ENCODE peak calls at places on chromosomes 7 and 10, in eight cellular contexts. Y, T, A, L, V, F, X and P are unnamed samples.

GRCh38 chr10:116766241-116767198 is 24.2 kb upstream of the HSPA12A start:
- DNase-seq in Y (no peak), T (no peak), A (no peak), L (no peak), V (no peak), F (no peak), X (no peak), P (no peak)

GRCh38 chr7:55483061-55483460 is 89.2 kb downstream of the VOPP1 start:
- DNase-seq in Y (no peak), T (no peak), A (no peak), L (no peak), V (no peak), F (no peak), X (no peak), P (no peak)

GRCh38 chr7:74518654-74519053 is 64.9 kb downstream of the GTF2IRD1 start:
- DNase-seq in Y (no peak), T (no peak), A (no peak), L (no peak), V (no peak), F (no peak), X (no peak), P (no peak)

GRCh38 chr10:97428572-97428981 is 2.6 kb downstream of the PGAM1 start:
- DNase-seq in Y (no peak), T (no peak), A (no peak), L (no peak), V (no peak), F (no peak), X (no peak), P (peak)

GRCh38 chr7:42790196-42790595 is 121.7 kb downstream of the C7orf25 start:
- DNase-seq in Y (no peak), T (no peak), A (no peak), L (no peak), V (no peak), F (no peak), X (no peak), P (no peak)

GRCh38 chr7:90977056-90977455 is 287.2 kb upstream of the FZD1 start:
- DNase-seq in Y (no peak), T (no peak), A (no peak), L (no peak), V (no peak), F (no peak), X (no peak), P (no peak)

GRCh38 chr10:102799691-102800435 is 37.4 kb downstream of the CYP17A1 start:
- DNase-seq in Y (no peak), T (no peak), A (peak), L (no peak), V (no peak), F (no peak), X (no peak), P (no peak)

GRCh38 chr7:123748171-123748733 is 551 bp downstream of the WASL start:
- DNase-seq in Y (no peak), T (peak), A (peak), L (no peak), V (no peak), F (no peak), X (peak), P (peak)

GRCh38 chr10:3224241-3224640 is 51.7 kb upstream of the PITRM1 start:
- DNase-seq in Y (no peak), T (no peak), A (no peak), L (no peak), V (no peak), F (no peak), X (no peak), P (no peak)

GRCh38 chr10:9010093-9010492 is 955.6 kb downstream of the GATA3 start:
- DNase-seq in Y (no peak), T (no peak), A (no peak), L (no peak), V (no peak), F (no peak), X (no peak), P (no peak)

GRCh38 chr7:1193593-1194424 is 33.8 kb upstream of the ZFAND2A start:
- DNase-seq in Y (peak), T (peak), A (peak), L (no peak), V (no peak), F (no peak), X (no peak), P (peak)

GRCh38 chr10:14952851-14953451 is 945 bp downstream of the DCLRE1C start:
- DNase-seq in Y (no peak), T (no peak), A (no peak), L (no peak), V (no peak), F (no peak), X (no peak), P (peak)

GRCh38 chr7:110541962-110542361 is 549.0 kb upstream of the LRRN3 start:
- DNase-seq in Y (no peak), T (no peak), A (no peak), L (no peak), V (no peak), F (no peak), X (no peak), P (no peak)

GRCh38 chr7:19455508-19456132 is 253.2 kb downstream of the POLR1F start:
- DNase-seq in Y (no peak), T (no peak), A (no peak), L (no peak), V (no peak), F (no peak), X (no peak), P (no peak)

GRCh38 chr7:142812437-142813215 is 41.9 kb downstream of the PRSS2 start:
- DNase-seq in Y (no peak), T (no peak), A (no peak), L (no peak), V (no peak), F (no peak), X (peak), P (peak)

GRCh38 chr7:155618708-155619633 is 25.5 kb upstream of the RBM33 start:
- DNase-seq in Y (no peak), T (peak), A (no peak), L (no peak), V (no peak), F (peak), X (no peak), P (no peak)

GRCh38 chr10:1132584-1132983 is 76.4 kb downstream of the WDR37 start:
- DNase-seq in Y (no peak), T (no peak), A (no peak), L (no peak), V (no peak), F (no peak), X (no peak), P (no peak)

GRCh38 chr10:665579-666091 is 23.8 kb downstream of the DIP2C start:
- DNase-seq in Y (no peak), T (no peak), A (no peak), L (no peak), V (no peak), F (no peak), X (no peak), P (no peak)

GRCh38 chr7:100803398-100804161 is 23.7 kb downstream of the EPHB4 start:
- DNase-seq in Y (no peak), T (peak), A (peak), L (no peak), V (peak), F (peak), X (peak), P (peak)

GRCh38 chr10:28678687-28679457 is 1.6 kb downstream of the BAMBI start:
- DNase-seq in Y (no peak), T (no peak), A (peak), L (no peak), V (no peak), F (peak), X (peak), P (peak)

GRCh38 chr7:151695856-151696555 is 176.3 kb upstream of the RHEB start:
- DNase-seq in Y (no peak), T (no peak), A (no peak), L (no peak), V (no peak), F (no peak), X (no peak), P (no peak)

GRCh38 chr10:43407576-43408330 is 1.2 kb downstream of the HNRNPF start:
- DNase-seq in Y (peak), T (peak), A (peak), L (no peak), V (no peak), F (peak), X (peak), P (peak)

GRCh38 chr10:24451325-24451820 is 242.4 kb downstream of the KIAA1217 start:
- DNase-seq in Y (no peak), T (no peak), A (no peak), L (no peak), V (no peak), F (no peak), X (no peak), P (no peak)

GRCh38 chr7:68857571-68857970 is 740.7 kb upstream of the AUTS2 start:
- DNase-seq in Y (no peak), T (no peak), A (no peak), L (no peak), V (no peak), F (no peak), X (no peak), P (no peak)

GRCh38 chr7:44061645-44062179 is 3.7 kb downstream of the PGAM2 start:
- DNase-seq in Y (no peak), T (no peak), A (no peak), L (no peak), V (no peak), F (no peak), X (no peak), P (no peak)

GRCh38 chr7:123533929-123534382 is 439 bp downstream of the IQUB start:
- DNase-seq in Y (no peak), T (no peak), A (no peak), L (no peak), V (no peak), F (no peak), X (no peak), P (no peak)

GRCh38 chr10:3046941-3047621 is 20.3 kb upstream of the PFKP start:
- DNase-seq in Y (no peak), T (no peak), A (no peak), L (no peak), V (no peak), F (no peak), X (no peak), P (no peak)

GRCh38 chr7:78794101-78794500 is 659.4 kb downstream of the MAGI2 start:
- DNase-seq in Y (no peak), T (no peak), A (no peak), L (peak), V (no peak), F (no peak), X (no peak), P (no peak)

GRCh38 chr7:41559426-41559825 is 143.5 kb downstream of the INHBA start:
- DNase-seq in Y (no peak), T (no peak), A (no peak), L (no peak), V (no peak), F (no peak), X (no peak), P (no peak)

GRCh38 chr10:126634347-126634746 is 36.1 kb downstream of the C10orf90 start:
- DNase-seq in Y (no peak), T (no peak), A (no peak), L (no peak), V (no peak), F (no peak), X (no peak), P (no peak)

GRCh38 chr10:5317547-5318107 is 47.1 kb upstream of the UCN3 start:
- DNase-seq in Y (no peak), T (peak), A (peak), L (no peak), V (no peak), F (peak), X (peak), P (peak)

GRCh38 chr10:93072713-93073538 is 767 bp upstream of the CYP26A1 start:
- DNase-seq in Y (no peak), T (no peak), A (no peak), L (no peak), V (no peak), F (no peak), X (no peak), P (no peak)

GRCh38 chr7:22413211-22413610 is 56.3 kb upstream of the RAPGEF5 start:
- DNase-seq in Y (no peak), T (no peak), A (no peak), L (no peak), V (no peak), F (no peak), X (no peak), P (no peak)

GRCh38 chr10:87861566-87861952 is 1.8 kb downstream of the KLLN start:
- DNase-seq in Y (no peak), T (no peak), A (peak), L (no peak), V (peak), F (peak), X (peak), P (peak)

GRCh38 chr10:99681553-99681952 is 22.2 kb downstream of the ENTPD7 start:
- DNase-seq in Y (no peak), T (no peak), A (no peak), L (no peak), V (no peak), F (no peak), X (no peak), P (peak)

GRCh38 chr10:125868372-125868975 is 12.6 kb downstream of the DHX32 start:
- DNase-seq in Y (peak), T (peak), A (peak), L (no peak), V (no peak), F (peak), X (peak), P (peak)

DNA sequence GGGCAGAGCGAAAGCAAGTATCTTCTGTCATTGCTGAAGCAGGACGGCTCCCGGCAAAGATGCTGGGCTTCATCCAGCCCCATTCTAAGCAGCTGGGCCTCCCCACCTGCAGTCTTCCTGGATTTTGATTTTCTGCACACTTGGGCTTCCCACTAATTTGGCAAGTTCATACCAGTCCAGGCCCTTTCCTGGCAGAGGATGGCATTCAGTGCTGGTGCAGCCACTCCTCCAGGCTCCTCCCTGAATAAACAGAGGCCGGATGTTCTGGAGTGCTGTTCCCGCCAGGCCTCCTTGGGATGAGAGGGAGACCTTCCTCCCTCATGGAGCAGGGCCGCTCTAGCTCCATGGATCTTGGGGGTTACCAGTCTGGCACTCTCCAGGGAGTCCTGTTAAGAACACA is 3.4 kb downstream of the BAG3 start:
- DNase-seq in Y (no peak), T (peak), A (peak), L (no peak), V (no peak), F (peak), X (no peak), P (no peak)
- H3K4me3 ChIP-seq in Y (no peak), T (peak), A (no peak), L (no peak), V (no peak), F (no peak), X (no peak), P (no peak)

GRCh38 chr10:118471863-118472262 is 123.6 kb downstream of the PRLHR start:
- DNase-seq in Y (no peak), T (no peak), A (no peak), L (no peak), V (no peak), F (no peak), X (no peak), P (no peak)
- TF ChIP-seq MAX in Y (no peak), T (no peak), A (no peak), L (no peak), V (no peak), F (no peak), X (no peak), P (no peak)

GRCh38 chr10:113492181-113492580 is 60.7 kb upstream of the HABP2 start:
- DNase-seq in Y (no peak), T (no peak), A (no peak), L (no peak), V (no peak), F (no peak), X (no peak), P (no peak)
- TF ChIP-seq POLR2A in Y (no peak), T (no peak), A (no peak), L (no peak), V (no peak), F (no peak), X (no peak), P (no peak)

GRCh38 chr7:130794619-130794922 is 60.6 kb upstream of the KLF14 start:
- DNase-seq in Y (no peak), T (no peak), A (peak), L (no peak), V (no peak), F (no peak), X (no peak), P (no peak)
- H3K4me3 ChIP-seq in Y (peak), T (peak), A (no peak), L (no peak), V (no peak), F (peak), X (no peak), P (no peak)

GRCh38 chr10:84805149-84805548 is 476.8 kb downstream of the CCSER2 start:
- DNase-seq in Y (no peak), T (no peak), A (no peak), L (no peak), V (no peak), F (no peak), X (no peak), P (no peak)
- TF ChIP-seq MAX in Y (no peak), T (no peak), A (no peak), L (no peak), V (no peak), F (no peak), X (no peak), P (no peak)

GRCh38 chr10:114538544-114538906 is 119.5 kb downstream of the ABLIM1 start:
- DNase-seq in Y (no peak), T (no peak), A (no peak), L (no peak), V (no peak), F (no peak), X (no peak), P (peak)
- TF ChIP-seq POLR2A in Y (no peak), T (no peak), A (no peak), L (no peak), V (no peak), F (no peak), X (no peak), P (no peak)

GRCh38 chr7:9961161-9961922 is 1012.3 kb upstream of the PHF14 start:
- DNase-seq in Y (no peak), T (no peak), A (no peak), L (no peak), V (no peak), F (no peak), X (no peak), P (no peak)
- H3K4me3 ChIP-seq in Y (no peak), T (no peak), A (no peak), L (no peak), V (no peak), F (no peak), X (no peak), P (no peak)

GRCh38 chr10:23315966-23316365 is 28.6 kb downstream of the C10orf67 start:
- DNase-seq in Y (no peak), T (no peak), A (no peak), L (no peak), V (no peak), F (no peak), X (no peak), P (no peak)
- TF ChIP-seq MAX in Y (no peak), T (no peak), A (no peak), L (no peak), V (no peak), F (no peak), X (no peak), P (no peak)

DNA sequence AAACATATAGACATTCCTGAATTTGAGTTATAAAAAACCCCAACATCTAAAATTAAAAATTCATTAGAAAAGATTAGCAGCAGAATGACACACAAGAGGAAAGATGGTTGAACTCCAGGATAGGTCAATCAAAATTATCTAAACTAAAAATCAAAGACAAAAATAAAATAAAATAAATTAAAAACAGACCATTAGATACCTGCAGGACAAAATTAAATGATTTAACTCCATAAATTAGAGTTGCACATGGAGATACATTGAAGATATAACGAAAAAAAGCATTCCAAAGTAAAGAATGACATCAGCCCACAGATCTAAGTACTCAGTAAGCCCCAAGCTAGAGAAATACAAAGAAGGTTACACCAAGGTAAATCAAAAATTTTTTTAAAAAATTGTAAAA is 226.1 kb upstream of the SORCS1 start:
- DNase-seq in Y (no peak), T (no peak), A (no peak), L (no peak), V (no peak), F (no peak), X (no peak), P (no peak)
- TF ChIP-seq POLR2A in Y (no peak), T (no peak), A (no peak), L (no peak), V (no peak), F (no peak), X (no peak), P (no peak)